ENCODE peak calls at places on chromosomes 11 and 22, in six cellular contexts. K, G, L, P, Z and A are unnamed samples.
A peak's percentile ranks its signal among the peaks of the same experiment; 100 is the strongest.

GRCh38 chr22:32548039-32548438 is 73.4 kb downstream of the FBXO7 start:
- DNase-seq in K (no peak), G (no peak), L (no peak), P (no peak), Z (no peak), A (no peak)

GRCh38 chr22:28013611-28014010 is 94.6 kb upstream of the PITPNB start:
- DNase-seq in K (no peak), G (no peak), L (no peak), P (no peak), Z (no peak), A (no peak)

GRCh38 chr11:70064011-70064725 is 13.9 kb upstream of the ANO1 start:
- DNase-seq in K (no peak), G (no peak), L (no peak), P (no peak), Z (no peak), A (no peak)

GRCh38 chr11:72091292-72091691 is 10.6 kb downstream of the LRRC51 start:
- DNase-seq in K (peak; percentile 46), G (peak; percentile 65), L (peak; percentile 50), P (peak; percentile 74), Z (peak; percentile 72), A (peak; percentile 76)

GRCh38 chr11:69880041-69880802 is 61.0 kb upstream of the FGF3 start:
- DNase-seq in K (no peak), G (no peak), L (no peak), P (no peak), Z (no peak), A (no peak)

GRCh38 chr22:26477341-26477731 is 6.2 kb downstream of the HPS4 start:
- DNase-seq in K (peak; percentile 17), G (no peak), L (no peak), P (no peak), Z (no peak), A (no peak)

GRCh38 chr11:75537740-75538139 is 12.0 kb upstream of the GDPD5 start:
- DNase-seq in K (no peak), G (no peak), L (no peak), P (no peak), Z (no peak), A (no peak)

GRCh38 chr11:10323793-10324170 is 18.9 kb downstream of the ADM start:
- DNase-seq in K (peak; percentile 41), G (no peak), L (no peak), P (peak; percentile 46), Z (no peak), A (no peak)

GRCh38 chr11:12389676-12390075 is 12.3 kb downstream of the PARVA start:
- DNase-seq in K (no peak), G (no peak), L (no peak), P (no peak), Z (no peak), A (no peak)

GRCh38 chr11:33734441-33735165 is 1.6 kb downstream of the CD59 start:
- DNase-seq in K (peak; percentile 30), G (no peak), L (no peak), P (peak; percentile 71), Z (no peak), A (no peak)

GRCh38 chr11:68828155-68828931 is 13.4 kb downstream of the CPT1A start:
- DNase-seq in K (no peak), G (no peak), L (no peak), P (no peak), Z (no peak), A (no peak)

GRCh38 chr11:20671856-20672546 is 2.6 kb downstream of the NELL1 start:
- DNase-seq in K (no peak), G (no peak), L (peak; percentile 79), P (peak; percentile 6), Z (no peak), A (no peak)

GRCh38 chr22:28029201-28029948 is 110.3 kb upstream of the PITPNB start:
- DNase-seq in K (peak; percentile 27), G (no peak), L (peak; percentile 93), P (peak; percentile 56), Z (no peak), A (no peak)

GRCh38 chr22:39614442-39614841 is 43.9 kb downstream of the CACNA1I start:
- DNase-seq in K (no peak), G (no peak), L (no peak), P (no peak), Z (no peak), A (no peak)

GRCh38 chr11:113274708-113275582 is 39.4 kb upstream of the TTC12 start:
- DNase-seq in K (no peak), G (no peak), L (no peak), P (peak; percentile 14), Z (no peak), A (peak; percentile 14)

GRCh38 chr11:863389-864117 is 20.9 kb downstream of the TSPAN4 start:
- DNase-seq in K (no peak), G (no peak), L (no peak), P (no peak), Z (no peak), A (no peak)

GRCh38 chr22:24500251-24500820 is 5.2 kb downstream of the UPB1 start:
- DNase-seq in K (no peak), G (no peak), L (no peak), P (no peak), Z (no peak), A (no peak)

GRCh38 chr11:19344661-19345518 is 104.1 kb upstream of the E2F8 start:
- DNase-seq in K (no peak), G (no peak), L (peak; percentile 67), P (peak; percentile 65), Z (no peak), A (no peak)

GRCh38 chr11:8267831-8268529 is 4.3 kb upstream of the LMO1 start:
- DNase-seq in K (no peak), G (no peak), L (peak; percentile 28), P (peak; percentile 12), Z (no peak), A (no peak)

GRCh38 chr22:46233231-46233630 is 16.9 kb downstream of the CDPF1 start:
- DNase-seq in K (peak; percentile 25), G (no peak), L (no peak), P (no peak), Z (no peak), A (no peak)

GRCh38 chr22:27881404-27881803 is 37.7 kb downstream of the PITPNB start:
- DNase-seq in K (no peak), G (no peak), L (no peak), P (peak; percentile 79), Z (no peak), A (no peak)

GRCh38 chr22:41762980-41763779 is 37.3 kb upstream of the CCDC134 start:
- DNase-seq in K (peak; percentile 9), G (peak; percentile 20), L (peak; percentile 86), P (peak; percentile 37), Z (peak; percentile 59), A (peak; percentile 35)

GRCh38 chr11:120147950-120148270 is 10.0 kb upstream of the TRIM29 start:
- DNase-seq in K (no peak), G (no peak), L (no peak), P (no peak), Z (no peak), A (no peak)

GRCh38 chr22:25774575-25775026 is 32.6 kb downstream of the MYO18B start:
- DNase-seq in K (no peak), G (no peak), L (peak; percentile 10), P (no peak), Z (no peak), A (no peak)